ENCODE peak calls at places on chromosomes 5 and 9, in four cellular contexts. P is dorsolateral prefrontal cortex, A is lung, D is kidney epithelial cell. X is an unnamed sample.

GRCh38 chr5:19615661-19616060 is 372.3 kb downstream of the CDH18 start:
- DNase-seq in P (no peak), A (no peak), D (no peak), X (no peak)

GRCh38 chr9:700365-701282 is 140.9 kb upstream of the DMRT1 start:
- DNase-seq in P (no peak), A (no peak), D (no peak), X (no peak)

GRCh38 chr9:36140086-36141084 is 3.9 kb downstream of the GLIPR2 start:
- DNase-seq in P (no peak), A (no peak), D (no peak), X (no peak)

GRCh38 chr9:98709968-98710965 is 1.5 kb upstream of the GABBR2 start:
- DNase-seq in P (no peak), A (no peak), D (no peak), X (no peak)

GRCh38 chr5:1883120-1883924 is 597 bp upstream of the IRX4 start:
- DNase-seq in P (no peak), A (no peak), D (no peak), X (no peak)

GRCh38 chr5:82107277-82107676 is 135.5 kb downstream of the ATG10 start:
- DNase-seq in P (no peak), A (no peak), D (no peak), X (no peak)

GRCh38 chr9:137176302-137177182 is 4.7 kb upstream of the TMEM210 start:
- DNase-seq in P (peak), A (no peak), D (no peak), X (no peak)

GRCh38 chr5:160175438-160176218 is 53.7 kb upstream of the FABP6 start:
- DNase-seq in P (peak), A (no peak), D (no peak), X (no peak)

GRCh38 chr5:19314840-19315239 is 673.2 kb downstream of the CDH18 start:
- DNase-seq in P (no peak), A (no peak), D (peak), X (no peak)

GRCh38 chr5:116521173-116521872 is 53.3 kb downstream of the SEMA6A start:
- DNase-seq in P (no peak), A (no peak), D (no peak), X (no peak)

GRCh38 chr5:146306838-146307237 is 31.8 kb upstream of the POU4F3 start:
- DNase-seq in P (no peak), A (no peak), D (no peak), X (no peak)

GRCh38 chr5:83099445-83099844 is 22.1 kb downstream of the XRCC4 start:
- DNase-seq in P (no peak), A (no peak), D (no peak), X (no peak)

GRCh38 chr5:178589180-178590140 is 733 bp downstream of the COL23A1 start:
- DNase-seq in P (peak), A (no peak), D (no peak), X (no peak)
- H3K4me3 ChIP-seq in P (peak), A (peak), D (peak), X (no peak)

DNA sequence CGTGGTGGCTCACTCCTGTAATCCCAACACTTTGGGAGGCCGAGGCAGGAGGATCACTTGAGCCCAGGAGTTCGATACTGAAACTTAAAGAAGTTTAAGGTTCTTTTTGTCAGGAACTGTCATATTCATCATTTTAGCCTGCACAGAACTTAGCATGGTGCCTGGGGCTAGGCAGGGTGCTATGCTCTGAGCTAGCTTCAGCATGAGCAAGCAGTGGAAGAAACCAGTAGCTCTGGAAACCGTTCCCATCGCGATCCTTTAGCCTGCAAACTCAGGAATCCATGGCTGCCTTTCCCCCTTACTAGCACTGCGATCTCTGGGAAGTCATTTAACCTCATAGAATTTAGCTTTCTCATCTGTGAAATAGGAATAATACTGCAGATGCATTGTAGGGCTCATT is 80.4 kb downstream of the PTCH1 start:
- DNase-seq in P (no peak), A (no peak), D (no peak), X (no peak)
- H3K4me3 ChIP-seq in P (no peak), A (no peak), D (no peak), X (no peak)

DNA sequence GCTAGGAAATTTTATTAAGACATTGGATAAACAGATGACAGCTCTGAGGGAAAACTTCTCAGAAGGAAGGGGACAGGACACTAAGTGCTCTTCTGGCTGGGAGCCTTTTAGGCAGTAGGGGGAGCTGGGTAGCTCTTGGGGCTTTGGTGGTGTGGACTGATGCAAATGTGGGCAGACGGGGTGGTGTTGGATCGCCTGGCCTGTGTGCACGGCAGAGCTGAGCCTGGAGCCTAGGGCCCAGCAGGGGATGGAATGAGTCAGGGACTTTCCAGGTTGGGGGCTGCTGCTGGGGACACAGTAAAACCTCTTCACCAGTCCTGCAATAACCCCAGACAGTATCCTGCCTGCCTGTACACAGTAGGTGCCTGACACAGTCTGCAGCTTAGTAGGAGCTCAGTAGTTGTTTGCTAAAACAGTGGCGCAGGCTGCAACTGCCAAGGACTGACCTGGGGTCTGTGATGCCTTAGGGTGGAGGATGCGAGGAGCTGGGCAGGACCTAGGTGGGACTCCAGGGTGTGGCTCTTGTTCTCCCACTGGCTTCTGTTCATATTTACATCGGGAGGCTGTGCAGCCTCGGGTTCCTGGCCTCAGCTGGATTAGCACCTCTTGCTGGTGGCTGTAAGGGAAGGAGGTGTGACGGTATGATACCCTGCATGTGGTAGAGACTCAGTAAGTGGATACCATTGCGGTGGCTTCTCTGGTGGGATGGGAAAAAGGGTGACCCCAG is 83.8 kb downstream of the DAB2IP start:
- DNase-seq in P (no peak), A (no peak), D (no peak), X (peak)
- H3K4me3 ChIP-seq in P (no peak), A (no peak), D (no peak), X (no peak)

GRCh38 chr9:133169102-133169501 is 5.4 kb upstream of the GBGT1 start:
- DNase-seq in P (no peak), A (no peak), D (no peak), X (no peak)

GRCh38 chr9:133173056-133173455 is 9.3 kb upstream of the GBGT1 start:
- DNase-seq in P (no peak), A (no peak), D (no peak), X (no peak)

GRCh38 chr9:133171161-133171955 is 7.6 kb upstream of the GBGT1 start:
- DNase-seq in P (no peak), A (no peak), D (no peak), X (no peak)

GRCh38 chr9:133168432-133168831 is 4.7 kb upstream of the GBGT1 start:
- DNase-seq in P (no peak), A (no peak), D (no peak), X (no peak)

GRCh38 chr9:133170716-133171115 is 7.0 kb upstream of the GBGT1 start:
- DNase-seq in P (no peak), A (no peak), D (no peak), X (no peak)
- H3K4me3 ChIP-seq in P (no peak), A (no peak), D (no peak), X (no peak)

GRCh38 chr9:121363586-121363961 is 6.5 kb downstream of the STOM start:
- DNase-seq in P (no peak), A (no peak), D (no peak), X (no peak)

GRCh38 chr9:121358747-121359146 is 11.3 kb downstream of the STOM start:
- DNase-seq in P (no peak), A (no peak), D (no peak), X (no peak)

GRCh38 chr9:121359358-121360294 is 10.4 kb downstream of the STOM start:
- DNase-seq in P (no peak), A (no peak), D (no peak), X (peak)

GRCh38 chr9:121360975-121361374 is 9.1 kb downstream of the STOM start:
- DNase-seq in P (no peak), A (no peak), D (peak), X (peak)

GRCh38 chr9:121362813-121363585 is 7.1 kb downstream of the STOM start:
- DNase-seq in P (no peak), A (no peak), D (no peak), X (peak)
- H3K4me3 ChIP-seq in P (peak), A (no peak), D (no peak), X (no peak)

X was measured in BJ.